ENCODE peak calls at places on chromosomes 16 and 17, in four cellular contexts. One of them, this sample, is unnamed.

GRCh38 chr17:82047914-82048570 is 3.6 kb downstream of the RFNG start:
- DNase-seq in suprapubic skin: no peak
- DNase-seq in activated CD4-positive, alpha-beta T cell treated with anti-CD3 and anti-CD28 coated beads for 24 hours: no peak
- DNase-seq in head of caudate nucleus: no peak
- DNase-seq in this sample: no peak

GRCh38 chr16:52741386-52741785 is 194.4 kb upstream of the TOX3 start:
- DNase-seq in head of caudate nucleus: no peak
- DNase-seq in suprapubic skin: no peak
- DNase-seq in activated CD4-positive, alpha-beta T cell treated with anti-CD3 and anti-CD28 coated beads for 24 hours: no peak
- DNase-seq in this sample: no peak

GRCh38 chr16:75341934-75342811 is 90.7 kb upstream of the BCAR1 start:
- DNase-seq in activated CD4-positive, alpha-beta T cell treated with anti-CD3 and anti-CD28 coated beads for 24 hours: no peak
- DNase-seq in head of caudate nucleus: no peak
- DNase-seq in suprapubic skin: no peak
- DNase-seq in this sample: no peak

GRCh38 chr16:54957403-54957802 is 26.7 kb downstream of the IRX5 start:
- DNase-seq in suprapubic skin: no peak
- DNase-seq in head of caudate nucleus: no peak
- DNase-seq in activated CD4-positive, alpha-beta T cell treated with anti-CD3 and anti-CD28 coated beads for 24 hours: no peak
- DNase-seq in this sample: no peak

GRCh38 chr17:27559996-27560481 is 70.9 kb upstream of the LGALS9 start:
- DNase-seq in suprapubic skin: no peak
- DNase-seq in head of caudate nucleus: no peak
- DNase-seq in activated CD4-positive, alpha-beta T cell treated with anti-CD3 and anti-CD28 coated beads for 24 hours: no peak
- DNase-seq in this sample: peak

GRCh38 chr17:16351831-16352230 is 1.4 kb downstream of the CENPV start:
- DNase-seq in head of caudate nucleus: no peak
- DNase-seq in suprapubic skin: no peak
- DNase-seq in activated CD4-positive, alpha-beta T cell treated with anti-CD3 and anti-CD28 coated beads for 24 hours: no peak
- DNase-seq in this sample: no peak

GRCh38 chr17:72173475-72174116 is 52.8 kb downstream of the SOX9 start:
- DNase-seq in head of caudate nucleus: no peak
- DNase-seq in suprapubic skin: no peak
- DNase-seq in activated CD4-positive, alpha-beta T cell treated with anti-CD3 and anti-CD28 coated beads for 24 hours: no peak
- DNase-seq in this sample: no peak

GRCh38 chr17:6555331-6556120 is 829 bp downstream of the PITPNM3 start:
- DNase-seq in suprapubic skin: no peak
- DNase-seq in head of caudate nucleus: no peak
- DNase-seq in activated CD4-positive, alpha-beta T cell treated with anti-CD3 and anti-CD28 coated beads for 24 hours: no peak
- DNase-seq in this sample: no peak

GRCh38 chr16:56974549-56975300 is 13.0 kb downstream of the CETP start:
- DNase-seq in head of caudate nucleus: no peak
- DNase-seq in suprapubic skin: no peak
- DNase-seq in activated CD4-positive, alpha-beta T cell treated with anti-CD3 and anti-CD28 coated beads for 24 hours: no peak
- DNase-seq in this sample: no peak

GRCh38 chr17:45791935-45792334 is 7.8 kb downstream of the CRHR1 start:
- DNase-seq in activated CD4-positive, alpha-beta T cell treated with anti-CD3 and anti-CD28 coated beads for 24 hours: no peak
- DNase-seq in head of caudate nucleus: no peak
- DNase-seq in suprapubic skin: no peak
- DNase-seq in this sample: no peak